ENCODE peak calls at places on chromosomes 5 and 9, in seven cellular contexts. K is IMR-90, A is H1, H is mesenchymal stem cell, P is H9, J is neuronal stem cell, E is trophoblast cell. G is an unnamed sample.

GRCh38 chr9:89883401-89884341 is 278.9 kb downstream of the GADD45G start:
- DNase-seq in P (peak; percentile 18), J (no peak), E (no peak), H (no peak), K (no peak), A (peak; percentile 30), G (no peak)

GRCh38 chr5:82319977-82320376 is 41.8 kb upstream of the RPS23 start:
- DNase-seq in E (peak; percentile 66), K (no peak), P (no peak), H (no peak), J (no peak), A (no peak), G (no peak)

GRCh38 chr5:78204241-78204640 is 90.3 kb downstream of the AP3B1 start:
- DNase-seq in K (no peak), P (no peak), E (peak; percentile 27), J (no peak), A (no peak), H (peak; percentile 14), G (peak; percentile 25)

GRCh38 chr5:56569051-56569450 is 246.3 kb upstream of the MAP3K1 start:
- DNase-seq in H (peak; percentile 46), A (no peak), K (no peak), P (no peak), J (no peak), E (no peak), G (no peak)

GRCh38 chr9:131259916-131260597 is 16.3 kb downstream of the FAM78A start:
- DNase-seq in E (no peak), A (no peak), H (no peak), K (no peak), P (no peak), J (no peak), G (no peak)

GRCh38 chr9:82797539-82797938 is 265.4 kb downstream of the RASEF start:
- DNase-seq in J (no peak), A (no peak), E (no peak), K (no peak), P (no peak), H (no peak), G (no peak)

GRCh38 chr5:181221105-181221791 is 1.8 kb upstream of the TRIM41 start:
- DNase-seq in E (no peak), K (no peak), P (no peak), J (peak; percentile 23), A (no peak), H (no peak), G (no peak)

GRCh38 chr9:69063839-69064238 is 28.3 kb downstream of the FXN start:
- DNase-seq in A (no peak), E (no peak), P (no peak), H (no peak), K (no peak), J (no peak), G (no peak)

GRCh38 chr5:80254767-80255424 is 952 bp downstream of the SERINC5 start:
- DNase-seq in J (no peak), E (peak; percentile 25), P (no peak), H (peak; percentile 56), A (no peak), K (peak; percentile 28), G (no peak)

GRCh38 chr9:6876195-6876594 is 118.4 kb downstream of the KDM4C start:
- DNase-seq in J (no peak), K (peak; percentile 23), P (no peak), E (peak; percentile 49), H (no peak), A (no peak), G (no peak)

GRCh38 chr9:124764774-124765438 is 6.2 kb downstream of the NR6A1 start:
- DNase-seq in J (no peak), K (no peak), H (peak; percentile 52), A (no peak), P (no peak), E (no peak), G (peak; percentile 59)

GRCh38 chr5:135534609-135535419 is 950 bp downstream of the NEUROG1 start:
- DNase-seq in H (no peak), P (peak; percentile 76), K (no peak), J (no peak), A (peak; percentile 72), E (no peak), G (peak; percentile 71)

GRCh38 chr9:121604242-121604641 is 47.2 kb upstream of the DAB2IP start:
- DNase-seq in J (no peak), P (peak; percentile 51), H (peak; percentile 54), A (no peak), K (no peak), E (no peak), G (peak; percentile 70)

GRCh38 chr9:99181621-99182020 is 40.1 kb downstream of the ALG2 start:
- DNase-seq in P (no peak), H (peak; percentile 44), E (peak; percentile 20), J (no peak), K (peak; percentile 72), A (no peak), G (no peak)

GRCh38 chr5:67215592-67216471 is 19.2 kb upstream of the CD180 start:
- DNase-seq in J (no peak), E (no peak), H (peak; percentile 42), P (no peak), K (peak; percentile 13), A (no peak), G (peak; percentile 53)

GRCh38 chr9:77251050-77251449 is 73.7 kb downstream of the VPS13A start:
- DNase-seq in J (no peak), K (no peak), E (no peak), P (no peak), H (no peak), A (no peak), G (no peak)

GRCh38 chr5:114391321-114391720 is 29.5 kb downstream of the KCNN2 start:
- DNase-seq in E (no peak), P (no peak), A (no peak), K (peak; percentile 76), H (peak; percentile 51), J (no peak), G (no peak)

GRCh38 chr5:114387433-114387832 is 25.6 kb downstream of the KCNN2 start:
- DNase-seq in J (peak; percentile 41), H (no peak), A (no peak), P (no peak), E (no peak), K (no peak), G (no peak)

GRCh38 chr5:114390431-114390830 is 28.6 kb downstream of the KCNN2 start:
- DNase-seq in P (no peak), H (peak; percentile 41), K (peak; percentile 39), J (no peak), E (no peak), A (no peak), G (no peak)

GRCh38 chr5:114393159-114393558 is 31.3 kb downstream of the KCNN2 start:
- DNase-seq in K (no peak), E (no peak), H (no peak), J (no peak), P (no peak), A (no peak), G (no peak)
- H2BK120ac ChIP-seq in K (no peak overlapping the region), E (no peak overlapping the region), H (no peak overlapping the region), J (no peak overlapping the region), P (no peak overlapping the region), A (no peak overlapping the region), G (no peak overlapping the region)

GRCh38 chr5:102286465-102286864 is 9.6 kb downstream of the SLCO4C1 start:
- DNase-seq in J (no peak), K (no peak), E (no peak), A (no peak), P (no peak), H (no peak), G (no peak)

GRCh38 chr5:102288630-102289029 is 7.5 kb downstream of the SLCO4C1 start:
- DNase-seq in A (no peak), P (no peak), H (no peak), J (no peak), E (no peak), K (no peak), G (no peak)

DNA sequence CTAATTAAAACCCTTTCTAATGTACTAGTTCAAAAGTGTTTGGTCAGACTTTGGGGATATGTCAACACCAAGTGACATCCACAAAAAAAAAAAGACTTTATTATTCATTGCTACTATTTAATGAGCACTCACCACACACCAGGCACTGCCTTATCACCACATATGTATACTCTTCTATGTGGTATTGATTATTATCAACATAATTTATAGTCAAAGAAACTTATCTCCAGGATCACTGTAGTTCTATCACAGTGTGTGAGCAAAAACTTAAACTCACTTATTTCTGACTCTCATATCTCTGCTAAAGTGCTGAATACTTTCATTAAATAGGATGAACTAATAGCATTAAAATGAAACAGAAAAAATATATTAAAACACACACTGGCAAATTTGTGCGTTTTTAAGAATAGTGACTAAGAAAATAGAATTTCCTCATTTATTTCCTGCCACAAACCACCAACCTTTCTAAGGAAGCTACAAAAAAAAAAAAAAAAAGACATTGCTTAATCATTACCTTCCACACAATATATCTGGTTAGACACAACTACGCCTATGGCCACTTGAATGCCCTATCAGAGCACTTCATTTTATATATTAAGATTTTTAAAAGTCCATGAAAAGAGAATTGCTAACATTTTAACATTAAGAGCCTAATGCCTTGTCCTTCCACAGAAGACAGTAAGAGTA is 12.8 kb downstream of the SLCO4C1 start:
- DNase-seq in P (no peak), K (no peak), H (no peak), J (no peak), A (no peak), E (no peak), G (no peak)
- H3K79me1 ChIP-seq in P (no peaks in the 10 kb centered on the region), K (no peaks in the 10 kb centered on the region), H (peaks cover 2% of the 10 kb centered on the region), J (no peaks in the 10 kb centered on the region), A (no peaks in the 10 kb centered on the region), E (no peaks in the 10 kb centered on the region), G (no peaks in the 10 kb centered on the region)

GRCh38 chr5:151003503-151003860 is 16.9 kb upstream of the GPX3 start:
- DNase-seq in J (no peak), A (no peak), K (no peak), E (no peak), H (no peak), P (no peak), G (no peak)

GRCh38 chr5:151004499-151004898 is 15.9 kb upstream of the GPX3 start:
- DNase-seq in E (no peak), K (no peak), P (no peak), J (no peak), H (no peak), A (no peak), G (no peak)

GRCh38 chr5:151002681-151003502 is 17.5 kb upstream of the GPX3 start:
- DNase-seq in A (peak; percentile 31), E (no peak), J (no peak), P (peak; percentile 16), K (no peak), H (no peak), G (peak; percentile 75)

GRCh38 chr5:151001436-151001835 is 19.0 kb upstream of the GPX3 start:
- DNase-seq in A (peak; percentile 14), H (no peak), K (no peak), E (no peak), J (no peak), P (peak; percentile 14), G (no peak)

GRCh38 chr5:151002250-151002649 is 18.1 kb upstream of the GPX3 start:
- DNase-seq in E (no peak), J (no peak), P (peak; percentile 27), H (peak; percentile 50), A (peak; percentile 42), K (peak; percentile 41), G (peak; percentile 60)
- H3K4me1 ChIP-seq in E (no peaks in the 10 kb centered on the region), J (no peaks in the 10 kb centered on the region), P (no peaks in the 10 kb centered on the region), H (peaks cover 11% of the 10 kb centered on the region), A (peaks cover 3% of the 10 kb centered on the region), K (peaks cover 12% of the 10 kb centered on the region), G (no peaks in the 10 kb centered on the region)

GRCh38 chr9:87872079-87872624 is 10.5 kb upstream of the SPATA31E1 start:
- DNase-seq in E (no peak), K (peak; percentile 36), J (no peak), A (peak; percentile 40), H (no peak), P (no peak), G (no peak)
- H2BK120ac ChIP-seq in E (no peak overlapping the region), K (peak overlapping the region; percentile 10), J (no peak overlapping the region), A (no peak overlapping the region), H (no peak overlapping the region), P (no peak overlapping the region), G (no peak overlapping the region)

G was measured in mesendoderm.